ENCODE peak calls at places on chromosomes 3 and 15, in six cellular contexts. One of them, this sample, is unnamed.
A peak's percentile ranks its signal among the peaks of the same experiment; 100 is the strongest.

GRCh38 chr3:110526732-110527727 is 544.6 kb upstream of the NECTIN3 start:
- DNase-seq in H1: no peak
- DNase-seq in neuronal stem cell: peak; percentile 40
- DNase-seq in IMR-90: peak; percentile 95
- DNase-seq in H9: no peak
- DNase-seq in mesenchymal stem cell: peak; percentile 90
- DNase-seq in this sample: peak; percentile 77

GRCh38 chr15:78316211-78317077 is 17.0 kb upstream of the SKIC8 start:
- DNase-seq in H1: no peak
- DNase-seq in neuronal stem cell: no peak
- DNase-seq in IMR-90: no peak
- DNase-seq in H9: peak; percentile 54
- DNase-seq in mesenchymal stem cell: no peak
- DNase-seq in this sample: peak; percentile 35

GRCh38 chr15:101608182-101608581 is 44.0 kb downstream of the TM2D3 start:
- DNase-seq in H1: no peak
- DNase-seq in neuronal stem cell: no peak
- DNase-seq in IMR-90: no peak
- DNase-seq in H9: no peak
- DNase-seq in mesenchymal stem cell: no peak
- DNase-seq in this sample: peak; percentile 49

GRCh38 chr15:82681371-82681770 is 28.3 kb downstream of the AP3B2 start:
- DNase-seq in H1: no peak
- DNase-seq in neuronal stem cell: no peak
- DNase-seq in IMR-90: no peak
- DNase-seq in H9: no peak
- DNase-seq in mesenchymal stem cell: no peak
- DNase-seq in this sample: no peak

GRCh38 chr15:40244961-40245523 is 6.2 kb downstream of the PAK6 start:
- DNase-seq in H1: no peak
- DNase-seq in neuronal stem cell: no peak
- DNase-seq in IMR-90: no peak
- DNase-seq in H9: peak; percentile 35
- DNase-seq in mesenchymal stem cell: no peak
- DNase-seq in this sample: peak; percentile 48

GRCh38 chr3:125202197-125202596 is 10.4 kb downstream of the SLC12A8 start:
- DNase-seq in H1: no peak
- DNase-seq in neuronal stem cell: no peak
- DNase-seq in IMR-90: peak; percentile 25
- DNase-seq in H9: no peak
- DNase-seq in mesenchymal stem cell: no peak
- DNase-seq in this sample: peak; percentile 71

GRCh38 chr15:77569647-77570186 is 63.0 kb downstream of the LINGO1 start:
- DNase-seq in H1: no peak
- DNase-seq in neuronal stem cell: no peak
- DNase-seq in IMR-90: no peak
- DNase-seq in H9: no peak
- DNase-seq in mesenchymal stem cell: peak; percentile 48
- DNase-seq in this sample: no peak

GRCh38 chr3:53040361-53040820 is 5.5 kb downstream of the SFMBT1 start:
- DNase-seq in H1: no peak
- DNase-seq in neuronal stem cell: no peak
- DNase-seq in IMR-90: peak; percentile 18
- DNase-seq in H9: no peak
- DNase-seq in mesenchymal stem cell: no peak
- DNase-seq in this sample: peak; percentile 39

GRCh38 chr3:189629803-189630455 is 1.3 kb upstream of the TP63 start:
- DNase-seq in H1: no peak
- DNase-seq in neuronal stem cell: no peak
- DNase-seq in IMR-90: no peak
- DNase-seq in H9: no peak
- DNase-seq in mesenchymal stem cell: no peak
- DNase-seq in this sample: no peak

GRCh38 chr3:126083511-126083912 is 412 bp downstream of the SLC41A3 start:
- DNase-seq in H1: no peak
- DNase-seq in neuronal stem cell: peak; percentile 26
- DNase-seq in IMR-90: peak; percentile 19
- DNase-seq in H9: peak; percentile 56
- DNase-seq in mesenchymal stem cell: peak; percentile 56
- DNase-seq in this sample: peak; percentile 57

GRCh38 chr3:15633159-15633558 is 31.6 kb downstream of the BTD start:
- DNase-seq in H1: no peak
- DNase-seq in neuronal stem cell: no peak
- DNase-seq in IMR-90: no peak
- DNase-seq in H9: no peak
- DNase-seq in mesenchymal stem cell: no peak
- DNase-seq in this sample: no peak

GRCh38 chr3:131393056-131393455 is 11.5 kb downstream of the NUDT16 start:
- DNase-seq in H1: no peak
- DNase-seq in neuronal stem cell: no peak
- DNase-seq in IMR-90: peak; percentile 5
- DNase-seq in H9: no peak
- DNase-seq in mesenchymal stem cell: no peak
- DNase-seq in this sample: no peak

GRCh38 chr3:130293247-130293646 is 52.2 kb upstream of the COL6A5 start:
- DNase-seq in H1: no peak
- DNase-seq in neuronal stem cell: no peak
- DNase-seq in IMR-90: no peak
- DNase-seq in H9: no peak
- DNase-seq in mesenchymal stem cell: no peak
- DNase-seq in this sample: no peak

DNA sequence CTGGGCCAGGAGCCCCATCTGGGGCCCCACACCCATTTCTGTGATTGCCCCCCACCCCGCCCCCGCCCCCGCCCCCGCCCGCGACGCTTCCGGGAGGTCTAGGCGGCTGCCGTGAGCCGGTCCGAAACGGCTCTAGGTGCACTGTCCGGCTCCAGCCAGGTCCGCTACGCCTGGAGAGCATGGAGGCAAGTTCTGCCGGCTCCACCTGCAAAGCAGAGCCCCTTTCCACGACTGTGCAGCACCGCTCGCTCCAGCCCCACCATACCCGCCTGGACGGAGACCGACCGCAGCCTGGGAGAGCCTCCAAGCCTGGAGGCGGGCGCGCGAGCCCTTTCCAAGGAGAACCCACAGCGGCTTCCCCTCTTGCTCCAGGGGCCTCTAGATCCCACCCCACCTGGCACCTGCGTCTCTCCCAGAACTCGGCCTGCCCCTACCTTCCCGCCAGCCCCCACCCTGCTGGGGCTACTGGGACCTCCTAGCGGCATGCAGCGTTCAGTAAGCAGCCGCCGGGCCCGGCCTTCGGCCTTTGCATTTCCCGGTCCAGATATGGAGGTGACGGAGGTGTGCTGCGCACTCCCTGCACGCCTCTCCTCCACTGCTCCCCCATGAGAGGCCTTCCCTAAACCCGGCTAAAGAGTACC is 66.2 kb downstream of the KLF13 start:
- DNase-seq in H1: no peak
- DNase-seq in neuronal stem cell: no peak
- DNase-seq in IMR-90: no peak
- DNase-seq in H9: peak; percentile 37
- DNase-seq in mesenchymal stem cell: peak; percentile 37
- DNase-seq in this sample: peak; percentile 36
- H2BK15ac ChIP-seq in H1: no peak overlapping the region
- H2BK15ac ChIP-seq in neuronal stem cell: no peak overlapping the region
- H2BK15ac ChIP-seq in IMR-90: no peak overlapping the region
- H2BK15ac ChIP-seq in H9: no peak overlapping the region
- H2BK15ac ChIP-seq in mesenchymal stem cell: peak overlapping the region; percentile 44
- H2BK15ac ChIP-seq in this sample: no peak overlapping the region

DNA sequence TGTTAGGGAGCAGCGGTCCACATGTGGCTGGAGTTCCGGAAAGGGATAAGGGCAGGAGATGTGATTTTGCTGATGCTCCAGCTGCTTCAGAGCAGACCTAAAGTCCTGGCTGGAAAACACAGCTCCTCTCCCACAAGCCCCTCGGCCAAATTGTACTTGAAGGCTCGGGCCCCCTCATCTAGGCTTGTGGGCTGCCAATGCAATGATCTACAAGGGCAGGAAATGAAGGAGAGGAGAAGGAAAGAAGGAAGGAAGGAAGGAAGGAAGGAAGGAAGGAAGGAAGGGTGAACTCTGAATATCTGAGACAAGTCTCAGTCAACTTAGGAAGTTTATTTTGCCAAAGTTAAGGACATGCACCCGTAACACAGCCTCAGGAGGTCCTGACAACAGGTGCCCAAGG is 211.3 kb upstream of the TLE3 start:
- DNase-seq in H1: no peak
- DNase-seq in neuronal stem cell: no peak
- DNase-seq in IMR-90: no peak
- DNase-seq in H9: no peak
- DNase-seq in mesenchymal stem cell: no peak
- DNase-seq in this sample: no peak
- H3K4me2 ChIP-seq in H1: no peak overlapping the region
- H3K4me2 ChIP-seq in neuronal stem cell: no peak overlapping the region
- H3K4me2 ChIP-seq in IMR-90: no peak overlapping the region
- H3K4me2 ChIP-seq in H9: no peak overlapping the region
- H3K4me2 ChIP-seq in mesenchymal stem cell: no peak overlapping the region
- H3K4me2 ChIP-seq in this sample: no peak overlapping the region

GRCh38 chr15:96332854-96333193 is 2.3 kb downstream of the NR2F2 start:
- DNase-seq in H1: no peak
- DNase-seq in neuronal stem cell: no peak
- DNase-seq in IMR-90: no peak
- DNase-seq in H9: no peak
- DNase-seq in mesenchymal stem cell: no peak
- DNase-seq in this sample: no peak

GRCh38 chr15:96331942-96332853 is 1.7 kb downstream of the NR2F2 start:
- DNase-seq in H1: no peak
- DNase-seq in neuronal stem cell: peak; percentile 11
- DNase-seq in IMR-90: no peak
- DNase-seq in H9: peak; percentile 74
- DNase-seq in mesenchymal stem cell: peak; percentile 64
- DNase-seq in this sample: peak; percentile 79

GRCh38 chr15:96334705-96335428 is 4.4 kb downstream of the NR2F2 start:
- DNase-seq in H1: no peak
- DNase-seq in neuronal stem cell: no peak
- DNase-seq in IMR-90: no peak
- DNase-seq in H9: no peak
- DNase-seq in mesenchymal stem cell: peak; percentile 34
- DNase-seq in this sample: no peak

GRCh38 chr15:96334017-96334704 is 3.7 kb downstream of the NR2F2 start:
- DNase-seq in H1: no peak
- DNase-seq in neuronal stem cell: peak; percentile 15
- DNase-seq in IMR-90: no peak
- DNase-seq in H9: peak; percentile 38
- DNase-seq in mesenchymal stem cell: peak; percentile 32
- DNase-seq in this sample: no peak

DNA sequence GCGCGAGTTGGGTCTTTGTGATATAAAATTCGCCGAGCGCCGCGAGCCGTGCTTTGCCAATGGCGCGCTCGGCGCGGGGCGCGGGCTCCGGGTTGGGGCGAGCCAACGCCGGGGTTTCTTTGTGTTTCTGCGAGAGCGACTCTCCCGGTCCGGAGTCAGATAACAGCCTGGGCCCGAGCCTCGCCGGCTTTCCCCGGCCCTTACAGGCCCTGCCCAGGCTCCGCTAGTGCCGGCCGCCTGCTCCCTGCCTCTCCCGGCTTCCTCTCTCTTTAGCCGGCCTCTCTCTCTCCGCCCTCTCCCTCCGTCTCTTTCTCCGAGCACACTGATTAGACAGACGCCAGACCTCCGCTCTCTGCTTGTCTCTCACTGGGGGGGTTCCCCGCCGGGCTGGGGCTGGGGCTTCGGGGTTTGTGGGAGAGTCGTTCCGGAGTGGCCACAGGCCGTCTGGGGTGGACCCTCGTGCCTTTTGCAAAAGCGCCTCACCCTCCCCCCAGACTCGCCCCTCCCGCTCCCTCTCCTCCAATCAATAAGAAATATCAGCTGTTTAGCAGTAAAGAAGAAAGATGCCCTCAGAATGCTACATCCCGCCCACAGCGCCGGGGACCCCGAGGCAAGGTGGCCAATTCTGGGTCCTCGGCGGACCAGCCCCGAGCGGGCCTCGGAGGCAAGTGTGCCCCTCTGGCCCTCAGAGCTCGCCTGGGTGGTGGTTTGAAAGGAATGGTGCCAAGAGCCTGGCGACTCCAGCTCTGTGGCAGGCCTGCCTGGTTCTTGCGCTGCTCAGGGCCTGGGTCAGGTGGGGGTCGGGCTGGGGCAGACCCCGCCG is 2.9 kb downstream of the NR2F2 start:
- DNase-seq in H1: no peak
- DNase-seq in neuronal stem cell: peak; percentile 26
- DNase-seq in IMR-90: no peak
- DNase-seq in H9: peak; percentile 68
- DNase-seq in mesenchymal stem cell: peak; percentile 46
- DNase-seq in this sample: peak; percentile 82
- H2BK5ac ChIP-seq in H1: no peak overlapping the region
- H2BK5ac ChIP-seq in neuronal stem cell: peak overlapping the region; percentile 85
- H2BK5ac ChIP-seq in IMR-90: peak overlapping the region; percentile 94
- H2BK5ac ChIP-seq in H9: no peak overlapping the region
- H2BK5ac ChIP-seq in mesenchymal stem cell: peak overlapping the region; percentile 91
- H2BK5ac ChIP-seq in this sample: no peak overlapping the region

GRCh38 chr3:128788268-128788869 is 62.4 kb downstream of the RAB7A start:
- DNase-seq in H1: no peak
- DNase-seq in neuronal stem cell: no peak
- DNase-seq in IMR-90: no peak
- DNase-seq in H9: no peak
- DNase-seq in mesenchymal stem cell: no peak
- DNase-seq in this sample: no peak

GRCh38 chr3:128784843-128785242 is 58.9 kb downstream of the RAB7A start:
- DNase-seq in H1: no peak
- DNase-seq in neuronal stem cell: no peak
- DNase-seq in IMR-90: no peak
- DNase-seq in H9: no peak
- DNase-seq in mesenchymal stem cell: no peak
- DNase-seq in this sample: no peak

GRCh38 chr3:128787256-128788253 is 61.6 kb downstream of the RAB7A start:
- DNase-seq in H1: no peak
- DNase-seq in neuronal stem cell: no peak
- DNase-seq in IMR-90: peak; percentile 53
- DNase-seq in H9: peak; percentile 51
- DNase-seq in mesenchymal stem cell: peak; percentile 48
- DNase-seq in this sample: peak; percentile 71

GRCh38 chr3:128784228-128784627 is 58.2 kb downstream of the RAB7A start:
- DNase-seq in H1: peak; percentile 39
- DNase-seq in neuronal stem cell: peak; percentile 26
- DNase-seq in IMR-90: no peak
- DNase-seq in H9: peak; percentile 83
- DNase-seq in mesenchymal stem cell: no peak
- DNase-seq in this sample: peak; percentile 81

GRCh38 chr3:128786434-128787020 is 60.5 kb downstream of the RAB7A start:
- DNase-seq in H1: no peak
- DNase-seq in neuronal stem cell: no peak
- DNase-seq in IMR-90: peak; percentile 30
- DNase-seq in H9: no peak
- DNase-seq in mesenchymal stem cell: peak; percentile 58
- DNase-seq in this sample: no peak
- H2BK15ac ChIP-seq in H1: no peak overlapping the region
- H2BK15ac ChIP-seq in neuronal stem cell: no peak overlapping the region
- H2BK15ac ChIP-seq in IMR-90: no peak overlapping the region
- H2BK15ac ChIP-seq in H9: no peak overlapping the region
- H2BK15ac ChIP-seq in mesenchymal stem cell: no peak overlapping the region
- H2BK15ac ChIP-seq in this sample: no peak overlapping the region

This sample was measured in mesendoderm.